ENCODE peak calls at places on chromosomes 2 and 18, in four cellular contexts. H, N, L and G are unnamed samples.

GRCh38 chr2:27261241-27261925 is 1.5 kb downstream of the SLC30A3 start:
- DNase-seq in H (no peak), N (no peak), L (no peak), G (no peak)

GRCh38 chr18:29501952-29502351 is 1325.0 kb upstream of the CDH2 start:
- DNase-seq in H (no peak), N (no peak), L (no peak), G (no peak)

GRCh38 chr2:104793971-104794370 is 59.9 kb upstream of the POU3F3 start:
- DNase-seq in H (no peak), N (no peak), L (no peak), G (no peak)

GRCh38 chr2:174842496-174842895 is 78.2 kb upstream of the CHRNA1 start:
- DNase-seq in H (no peak), N (no peak), L (no peak), G (no peak)

GRCh38 chr2:136703214-136703613 is 62.1 kb upstream of the THSD7B start:
- DNase-seq in H (no peak), N (no peak), L (no peak), G (no peak)

GRCh38 chr18:24446953-24447537 is 13.4 kb upstream of the HRH4 start:
- DNase-seq in H (no peak), N (no peak), L (no peak), G (no peak)

GRCh38 chr2:219199470-219200211 is 6.9 kb upstream of the ZFAND2B start:
- DNase-seq in H (no peak), N (no peak), L (no peak), G (no peak)

GRCh38 chr2:160214461-160215055 is 14.5 kb upstream of the ITGB6 start:
- DNase-seq in H (no peak), N (no peak), L (peak; percentile 42), G (no peak)

GRCh38 chr18:58044370-58045264 is 591 bp downstream of the NEDD4L start:
- DNase-seq in H (no peak), N (peak; percentile 36), L (no peak), G (no peak)
- TF ChIP-seq SIN3A in H (no peak), N (no peak), L (peak; percentile 78), G (peak; percentile 41)

GRCh38 chr2:237704476-237705224 is 77.3 kb downstream of the LRRFIP1 start:
- DNase-seq in H (no peak), N (no peak), L (no peak), G (no peak)
- TF ChIP-seq TCF7L2 in H (no peak), N (no peak), L (no peak), G (no peak)

GRCh38 chr2:217789003-217789735 is 213.6 kb downstream of the TNS1 start:
- DNase-seq in H (peak; percentile 26), N (peak; percentile 67), L (peak; percentile 69), G (peak; percentile 50)

GRCh38 chr2:217788669-217789002 is 214.2 kb downstream of the TNS1 start:
- DNase-seq in H (no peak), N (no peak), L (no peak), G (no peak)

GRCh38 chr2:217785544-217786045 is 217.2 kb downstream of the TNS1 start:
- DNase-seq in H (peak; percentile 49), N (peak; percentile 63), L (peak; percentile 55), G (peak; percentile 54)

GRCh38 chr2:217784996-217785543 is 217.7 kb downstream of the TNS1 start:
- DNase-seq in H (no peak), N (no peak), L (no peak), G (no peak)

GRCh38 chr2:217787160-217787877 is 215.5 kb downstream of the TNS1 start:
- DNase-seq in H (no peak), N (no peak), L (no peak), G (no peak)
- TF ChIP-seq SIN3A in H (no peak), N (no peak), L (no peak), G (no peak)

DNA sequence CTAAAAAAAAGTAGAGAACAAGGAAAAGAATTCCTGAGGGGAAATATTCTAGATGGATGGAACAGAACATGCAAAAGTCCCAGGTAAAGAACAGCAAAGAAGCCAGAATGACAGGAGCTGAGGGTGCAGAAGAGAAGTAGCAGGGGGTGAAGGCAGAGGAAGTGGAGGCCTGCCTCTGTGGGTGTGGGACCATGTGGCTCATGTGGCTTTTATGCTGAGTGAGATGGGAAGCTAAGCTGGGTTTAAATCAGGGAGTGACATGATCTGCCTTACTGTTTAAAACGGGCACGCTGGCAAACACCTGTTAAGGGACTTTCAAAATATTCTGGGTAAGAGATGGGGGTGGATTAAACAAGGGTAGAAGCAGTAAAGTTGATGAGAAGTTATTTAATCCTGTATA is 40.0 kb downstream of the GKN2 start:
- DNase-seq in H (no peak), N (no peak), L (no peak), G (no peak)
- TF ChIP-seq TCF7L2 in H (no peak), N (no peak), L (no peak), G (no peak)

GRCh38 chr18:66138642-66139041 is 387.8 kb downstream of the CDH7 start:
- DNase-seq in H (no peak), N (no peak), L (no peak), G (no peak)
- TF ChIP-seq SIN3A in H (no peak), N (no peak), L (no peak), G (no peak)